ENCODE peak calls at places on chromosomes 3 and 15, in nine cellular contexts. O, L, B, G, Z, Q, N, T and K are unnamed samples.

GRCh38 chr3:146566138-146566537 is 21.7 kb upstream of the PLSCR1 start:
- DNase-seq in G (no peak), N (no peak), O (no peak), Q (no peak), Z (no peak), T (no peak), B (no peak), L (no peak), K (no peak)

GRCh38 chr15:74833376-74834107 is 7.1 kb downstream of the CPLX3 start:
- DNase-seq in Z (no peak), B (no peak), G (no peak), Q (no peak), O (no peak), N (no peak), L (no peak), T (no peak), K (no peak)

GRCh38 chr3:11567516-11568467 is 75.9 kb downstream of the VGLL4 start:
- DNase-seq in N (peak), Z (peak), B (peak), G (peak), O (peak), T (no peak), Q (peak), L (no peak), K (no peak)

GRCh38 chr3:156812521-156813335 is 13.4 kb upstream of the LEKR1 start:
- DNase-seq in N (no peak), T (no peak), Z (no peak), O (no peak), G (peak), B (no peak), L (no peak), Q (peak), K (no peak)

GRCh38 chr15:75921732-75922703 is 18.3 kb downstream of the FBXO22 start:
- DNase-seq in N (peak), O (peak), B (no peak), L (peak), T (peak), G (peak), Q (peak), Z (peak), K (peak)

GRCh38 chr15:64279131-64279530 is 76.8 kb downstream of the CSNK1G1 start:
- DNase-seq in B (no peak), Z (no peak), G (no peak), O (peak), N (no peak), L (no peak), Q (no peak), T (no peak), K (peak)

GRCh38 chr3:49378249-49378899 is 20.2 kb upstream of the GPX1 start:
- DNase-seq in Z (peak), Q (peak), O (peak), T (no peak), B (no peak), G (peak), L (no peak), N (peak), K (peak)

GRCh38 chr15:29622637-29623036 is 199.6 kb downstream of the TJP1 start:
- DNase-seq in Q (no peak), L (no peak), T (no peak), N (no peak), Z (no peak), G (no peak), O (no peak), B (no peak), K (no peak)

GRCh38 chr15:39211108-39211979 is 369.5 kb upstream of the THBS1 start:
- DNase-seq in Q (no peak), G (no peak), B (no peak), L (no peak), N (no peak), T (no peak), O (no peak), Z (no peak), K (no peak)

GRCh38 chr15:48718646-48719045 is 73.1 kb upstream of the FBN1 start:
- DNase-seq in L (no peak), Q (peak), O (peak), N (no peak), Z (peak), B (no peak), T (no peak), G (no peak), K (no peak)

GRCh38 chr15:85755471-85755870 is 39.3 kb downstream of the KLHL25 start:
- DNase-seq in O (no peak), T (no peak), Q (no peak), N (peak), L (no peak), B (no peak), Z (no peak), G (no peak), K (no peak)

GRCh38 chr3:184711366-184712247 is at the start of gene MAGEF1:
- DNase-seq in L (peak), Z (peak), B (peak), G (peak), Q (peak), T (peak), O (peak), N (peak), K (peak)

GRCh38 chr3:189908646-189909045 is 212.1 kb downstream of the P3H2 start:
- DNase-seq in N (no peak), Z (peak), L (no peak), B (no peak), O (peak), G (peak), T (no peak), Q (peak), K (no peak)

GRCh38 chr3:121481116-121481895 is 64.5 kb downstream of the POLQ start:
- DNase-seq in L (no peak), G (no peak), Z (peak), N (no peak), Q (peak), O (peak), T (no peak), B (no peak), K (no peak)

GRCh38 chr3:112333386-112334334 is 704 bp downstream of the CD200 start:
- DNase-seq in G (no peak), L (no peak), O (peak), B (no peak), Z (peak), N (peak), Q (no peak), T (peak), K (no peak)

GRCh38 chr15:64847016-64847415 is 5.3 kb downstream of the PLEKHO2 start:
- DNase-seq in T (no peak), Z (no peak), B (no peak), N (no peak), G (no peak), L (no peak), O (no peak), Q (no peak), K (no peak)

GRCh38 chr3:152662157-152662556 is 172.8 kb upstream of the P2RY1 start:
- DNase-seq in T (no peak), L (no peak), B (no peak), Z (no peak), G (no peak), O (no peak), Q (no peak), N (no peak), K (no peak)

GRCh38 chr15:60407406-60407805 is 9.6 kb upstream of the ANXA2 start:
- DNase-seq in N (no peak), O (peak), Z (peak), B (no peak), L (no peak), G (peak), T (no peak), Q (peak), K (no peak)

GRCh38 chr3:145906755-145907154 is 254.2 kb downstream of the PLOD2 start:
- DNase-seq in O (no peak), L (no peak), N (no peak), T (no peak), Z (no peak), G (no peak), B (no peak), Q (no peak), K (no peak)

DNA sequence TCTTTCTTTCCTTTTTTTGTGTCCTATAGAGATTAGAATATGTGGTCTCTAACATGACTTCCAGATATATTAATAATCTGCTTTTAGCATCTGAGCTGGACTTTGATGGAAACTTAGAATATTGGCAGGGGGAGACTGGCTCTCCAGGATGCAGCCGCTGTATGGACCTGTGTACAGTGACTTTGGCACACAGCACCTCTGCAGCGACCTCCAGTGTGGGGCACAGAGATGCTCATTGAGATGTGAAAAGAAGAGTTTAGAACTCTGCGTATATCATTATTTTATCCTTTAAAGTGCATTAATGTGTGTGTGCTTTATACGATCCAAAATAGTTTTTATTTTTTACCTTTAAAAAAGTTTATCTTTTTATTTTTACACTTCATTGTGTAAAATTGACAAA is 18.3 kb downstream of the CFAP161 start:
- DNase-seq in L (no peak), Q (no peak), T (no peak), O (no peak), Z (no peak), B (no peak), G (no peak), N (no peak), K (no peak)
- TF ChIP-seq CTCF in L (peak), Q (no peak), T (no peak), O (no peak), Z (no peak), B (no peak), G (no peak), N (no peak), K (no peak)

GRCh38 chr3:136752327-136753111 is at the start of gene STAG1:
- DNase-seq in O (peak), L (peak), T (peak), G (peak), Z (peak), Q (peak), B (peak), N (peak), K (peak)

GRCh38 chr3:136750209-136750921 is 1.8 kb downstream of the STAG1 start:
- DNase-seq in O (peak), B (no peak), T (no peak), Q (peak), L (peak), N (no peak), Z (no peak), G (peak), K (no peak)

GRCh38 chr3:136752046-136752326 is 192 bp downstream of the STAG1 start:
- DNase-seq in G (no peak), Z (no peak), B (peak), O (no peak), N (no peak), L (no peak), Q (no peak), T (no peak), K (no peak)

GRCh38 chr3:136750922-136751258 is 1.3 kb downstream of the STAG1 start:
- DNase-seq in L (no peak), Z (peak), G (peak), Q (peak), B (no peak), T (no peak), N (no peak), O (peak), K (peak)

GRCh38 chr3:136751259-136752045 is 726 bp downstream of the STAG1 start:
- DNase-seq in Z (peak), Q (peak), N (peak), G (peak), L (peak), T (peak), O (peak), B (peak), K (peak)
- TF ChIP-seq CTCF in Z (no peak), Q (no peak), N (no peak), G (no peak), L (no peak), T (no peak), O (no peak), B (no peak), K (no peak)

GRCh38 chr3:129441782-129442181 is 1.8 kb downstream of the IFT122 start:
- DNase-seq in B (no peak), Z (peak), N (no peak), T (no peak), G (peak), Q (peak), L (no peak), O (peak), K (no peak)
- TF ChIP-seq CTCF in B (no peak), Z (peak), N (no peak), T (no peak), G (no peak), Q (no peak), L (no peak), O (no peak), K (peak)

GRCh38 chr3:56484525-56485024 is 16.3 kb upstream of the ERC2 start:
- DNase-seq in G (no peak), Q (no peak), T (no peak), L (no peak), Z (no peak), B (no peak), N (no peak), O (no peak), K (no peak)

GRCh38 chr3:56484096-56484495 is 15.8 kb upstream of the ERC2 start:
- DNase-seq in L (no peak), B (no peak), N (no peak), T (no peak), G (no peak), O (no peak), Z (no peak), Q (no peak), K (no peak)
- TF ChIP-seq CTCF in L (no peak), B (no peak), N (no peak), T (no peak), G (no peak), O (no peak), Z (no peak), Q (no peak), K (no peak)

GRCh38 chr3:2090512-2090911 is 8.2 kb upstream of the CNTN4 start:
- DNase-seq in T (no peak), L (no peak), B (no peak), O (no peak), N (no peak), G (peak), Q (no peak), Z (no peak), K (no peak)
- TF ChIP-seq CTCF in T (no peak), L (no peak), B (no peak), O (no peak), N (no peak), G (no peak), Q (no peak), Z (no peak), K (no peak)